ENCODE peak calls at places on chromosomes 13 and 19, in five cellular contexts. S is activated T-cell treated with anti-CD3 and anti-CD28 coated beads for 1 hour; H is stimulated activated CD4-positive, alpha-beta T cell treated with anti-CD3 and anti-CD28 coated beads, TNF-alpha, amount 100 ng/mL, for 48 hours; Y is EL; P is B cell. V is an unnamed sample.

GRCh38 chr19:1237027-1237659 is 662 bp downstream of the CBARP start:
- DNase-seq in S (no peak), H (no peak), P (no peak), Y (no peak), V (no peak)

GRCh38 chr13:75202981-75203380 is 279.0 kb downstream of the TBC1D4 start:
- DNase-seq in H (no peak), Y (no peak), S (no peak), P (no peak), V (no peak)

GRCh38 chr13:50127017-50127725 is 111.9 kb downstream of the KCNRG start:
- DNase-seq in P (peak; percentile 61), Y (peak; percentile 63), S (no peak), H (no peak), V (no peak)

GRCh38 chr13:65943024-65943423 is 1287.1 kb downstream of the PCDH9 start:
- DNase-seq in P (no peak), H (no peak), Y (no peak), S (no peak), V (peak; percentile 43)

GRCh38 chr19:18191640-18192062 is 1.4 kb upstream of the MPV17L2 start:
- DNase-seq in H (no peak), Y (no peak), P (no peak), S (no peak), V (no peak)

GRCh38 chr13:38951525-38952313 is 38.9 kb downstream of the STOML3 start:
- DNase-seq in S (no peak), P (no peak), H (no peak), Y (no peak), V (no peak)

GRCh38 chr13:65959305-65959704 is 1270.8 kb downstream of the PCDH9 start:
- DNase-seq in Y (peak; percentile 86), H (no peak), P (no peak), S (no peak), V (peak; percentile 79)

GRCh38 chr19:50778906-50779430 is 8.7 kb downstream of the GPR32 start:
- DNase-seq in H (no peak), Y (no peak), S (no peak), P (no peak), V (no peak)

GRCh38 chr13:41111454-41111853 is 21.1 kb downstream of the KBTBD6 start:
- DNase-seq in P (no peak), S (no peak), H (no peak), Y (peak; percentile 40), V (peak; percentile 59)

GRCh38 chr13:60755380-60756163 is 358.6 kb downstream of the TDRD3 start:
- DNase-seq in P (no peak), H (no peak), S (no peak), Y (no peak), V (peak; percentile 94)

GRCh38 chr13:68439821-68440220 is 1209.7 kb upstream of the PCDH9 start:
- DNase-seq in P (no peak), H (no peak), S (no peak), Y (no peak), V (no peak)

GRCh38 chr19:34254552-34255432 is at the start of gene GARRE1:
- DNase-seq in H (peak; percentile 67), P (no peak), S (peak; percentile 7), Y (peak; percentile 39), V (peak; percentile 32)

GRCh38 chr13:18956473-18957078 is 225.0 kb downstream of the TUBA3C start:
- DNase-seq in Y (no peak), S (no peak), P (no peak), H (no peak), V (no peak)

GRCh38 chr19:3895788-3896187 is 15.3 kb downstream of the ATCAY start:
- DNase-seq in Y (no peak), S (no peak), P (no peak), H (no peak), V (no peak)

GRCh38 chr19:9791552-9792181 is 23.1 kb upstream of the ZNF846 start:
- DNase-seq in P (peak; percentile 92), H (peak; percentile 89), Y (peak; percentile 95), S (peak; percentile 96), V (peak; percentile 72)

GRCh38 chr19:42419309-42419708 is 7.9 kb downstream of the LIPE start:
- DNase-seq in S (no peak), H (no peak), Y (no peak), P (no peak), V (no peak)

GRCh38 chr13:75790198-75790970 is 154.3 kb downstream of the LMO7 start:
- DNase-seq in S (no peak), Y (no peak), P (no peak), H (no peak), V (no peak)